ENCODE peak calls at places on chromosomes 5 and 9, in ten cellular contexts. A is heart left ventricle, N is GM23338, X is fibroblast of villous mesenchyme, R is HuH-7.5, S is RPMI7951, P is progenitor cell of endocrine pancreas, M is iPS-NIHi11, O is HAP-1, C is AG04450. G is an unnamed sample.

GRCh38 chr5:66443462-66444130 is 152.6 kb upstream of the MAST4 start:
- DNase-seq in X (no peak), R (no peak), A (no peak), N (no peak), M (no peak), S (no peak), C (no peak), O (no peak), P (no peak), G (no peak)

GRCh38 chr5:68554566-68555279 is 339.2 kb downstream of the PIK3R1 start:
- DNase-seq in X (peak), O (peak), S (peak), N (no peak), A (no peak), R (no peak), C (no peak), P (no peak), M (peak), G (peak)

GRCh38 chr9:100992632-100993031 is 35.9 kb upstream of the PLPPR1 start:
- DNase-seq in A (no peak), X (no peak), O (no peak), C (no peak), P (no peak), M (no peak), N (no peak), R (no peak), S (no peak), G (no peak)

GRCh38 chr5:2948875-2949274 is 197.4 kb upstream of the IRX2 start:
- DNase-seq in O (no peak), M (no peak), X (no peak), A (no peak), C (no peak), P (no peak), R (no peak), N (no peak), S (no peak), G (no peak)

GRCh38 chr5:77133061-77133758 is 46.1 kb upstream of the ZBED3 start:
- DNase-seq in S (peak), P (no peak), O (no peak), R (no peak), A (peak), N (no peak), C (peak), X (peak), M (no peak), G (no peak)

GRCh38 chr5:80174790-80175189 is 81.1 kb downstream of the SERINC5 start:
- DNase-seq in A (no peak), P (no peak), S (no peak), M (no peak), X (no peak), O (no peak), C (no peak), R (no peak), N (no peak), G (no peak)

GRCh38 chr5:137186759-137187461 is 312.2 kb downstream of the SPOCK1 start:
- DNase-seq in R (no peak), C (peak), S (no peak), O (no peak), P (no peak), A (no peak), X (peak), N (no peak), M (no peak), G (no peak)

GRCh38 chr5:146369691-146370090 is 31.1 kb downstream of the POU4F3 start:
- DNase-seq in P (no peak), R (no peak), S (no peak), A (no peak), M (no peak), O (no peak), C (no peak), X (no peak), N (no peak), G (no peak)

GRCh38 chr5:168039485-168040005 is 251.9 kb upstream of the WWC1 start:
- DNase-seq in M (no peak), P (no peak), N (peak), O (no peak), C (no peak), X (no peak), R (no peak), A (no peak), S (no peak), G (peak)

G was measured in small intestine.